ENCODE peak calls at places on chromosomes 7 and 10, in six cellular contexts. Y is activated naive CD4-positive, alpha-beta T cell; I is osteoblast; V is myocyte; H is iris pigment epithelial cell; U is WTC11. Q is an unnamed sample.

GRCh38 chr7:105580022-105580740 is 1.1 kb downstream of the EFCAB10 start:
- DNase-seq in Y (no peak), I (no peak), V (no peak), H (no peak), U (no peak), Q (no peak)

GRCh38 chr7:105028004-105028403 is 14.0 kb downstream of the KMT2E start:
- DNase-seq in Y (no peak), I (no peak), V (no peak), H (no peak), U (no peak), Q (no peak)

GRCh38 chr10:73940634-73941221 is 29.8 kb downstream of the PLAU start:
- DNase-seq in Y (peak; percentile 77), I (peak; percentile 94), V (peak; percentile 90), H (peak; percentile 61), U (peak; percentile 89), Q (peak; percentile 90)

GRCh38 chr7:43535810-43536585 is 46.9 kb upstream of the STK17A start:
- DNase-seq in Y (no peak), I (peak; percentile 89), V (peak; percentile 87), H (peak; percentile 97), U (no peak), Q (peak; percentile 37)

GRCh38 chr7:95276114-95276513 is 48.2 kb downstream of the PON1 start:
- DNase-seq in Y (no peak), I (no peak), V (no peak), H (no peak), U (no peak), Q (no peak)

GRCh38 chr7:116502201-116503096 is 2.9 kb downstream of the CAV2 start:
- DNase-seq in Y (no peak), I (no peak), V (no peak), H (peak; percentile 6), U (no peak), Q (no peak)

GRCh38 chr10:50367732-50368131 is 116.4 kb upstream of the ASAH2 start:
- DNase-seq in Y (no peak), I (no peak), V (peak; percentile 39), H (peak; percentile 49), U (no peak), Q (peak; percentile 27)

GRCh38 chr7:12607134-12607533 is 36.6 kb downstream of the SCIN start:
- DNase-seq in Y (no peak), I (no peak), V (peak; percentile 26), H (no peak), U (no peak), Q (no peak)

GRCh38 chr10:14608381-14609001 is 166.2 kb downstream of the FAM107B start:
- DNase-seq in Y (no peak), I (no peak), V (peak; percentile 96), H (no peak), U (no peak), Q (peak; percentile 65)

GRCh38 chr10:102629661-102630614 is 14.3 kb upstream of the TRIM8 start:
- DNase-seq in Y (no peak), I (peak; percentile 95), V (peak; percentile 90), H (peak; percentile 93), U (peak; percentile 67), Q (peak; percentile 92)

GRCh38 chr7:986766-987722 is 4.1 kb downstream of the CYP2W1 start:
- DNase-seq in Y (no peak), I (no peak), V (no peak), H (no peak), U (no peak), Q (no peak)

GRCh38 chr10:6068006-6068405 is 5.8 kb upstream of the IL2RA start:
- DNase-seq in Y (no peak), I (no peak), V (no peak), H (no peak), U (no peak), Q (no peak)

GRCh38 chr10:71081229-71081560 is 131.2 kb upstream of the UNC5B start:
- DNase-seq in Y (no peak), I (peak; percentile 58), V (no peak), H (no peak), U (peak; percentile 4), Q (no peak)

GRCh38 chr10:45660876-45661411 is 11.6 kb downstream of the ZFAND4 start:
- DNase-seq in Y (no peak), I (no peak), V (no peak), H (peak; percentile 30), U (no peak), Q (no peak)

GRCh38 chr10:132610071-132610701 is 72.6 kb downstream of the INPP5A start:
- DNase-seq in Y (no peak), I (peak; percentile 49), V (no peak), H (no peak), U (peak; percentile 7), Q (no peak)

GRCh38 chr7:157394246-157395191 is 57.7 kb downstream of the DNAJB6 start:
- DNase-seq in Y (no peak), I (no peak), V (no peak), H (peak; percentile 43), U (no peak), Q (no peak)

GRCh38 chr7:20560325-20561180 is 54.9 kb upstream of the ABCB5 start:
- DNase-seq in Y (no peak), I (peak; percentile 15), V (no peak), H (no peak), U (peak; percentile 67), Q (no peak)

GRCh38 chr7:65974191-65974801 is 7.7 kb downstream of the GUSB start:
- DNase-seq in Y (no peak), I (peak; percentile 49), V (no peak), H (no peak), U (no peak), Q (no peak)

GRCh38 chr7:100190059-100190711 is 12.5 kb downstream of the STAG3 start:
- DNase-seq in Y (no peak), I (no peak), V (peak; percentile 51), H (peak; percentile 56), U (no peak), Q (peak; percentile 54)

GRCh38 chr7:129401228-129401967 is 32.8 kb upstream of the STRIP2 start:
- DNase-seq in Y (no peak), I (no peak), V (peak; percentile 73), H (peak; percentile 22), U (no peak), Q (no peak)